ENCODE peak calls at places on chromosomes 6 and 20, in eight cellular contexts. V is NCI-H2081; F is C1 segment of cervical spinal cord; G is M059J; N is NCI-H1436; L is ovary; K is stimulated activated CD4-positive, alpha-beta T cell treated with anti-CD3 and anti-CD28 coated beads, Interleukin-1b, Interleukin-23, amount 100 ng/mL, for 48 hours; Z is activated T-helper 1 cell treated with anti-CD3 and anti-CD28 coated beads, Interleukin-12 subunit alpha, Interleukin-12 subunit beta, Interleukin-2, Interleukin-4 antibody, amounts not matched to agents 30 ng/mL and 10 ng/mL and 1 ng/mL, durations not matched to agents 14 hours and 24 hours and 36 hours. U is an unnamed sample.

GRCh38 chr6:164200071-164200470 is 785.6 kb downstream of the QKI start:
- DNase-seq in V (no peak), F (no peak), G (peak), N (no peak), L (no peak), K (no peak), Z (no peak), U (no peak)

GRCh38 chr20:33981964-33982363 is 11.7 kb upstream of the RALY start:
- DNase-seq in V (no peak), F (no peak), G (no peak), N (no peak), L (no peak), K (no peak), Z (no peak), U (no peak)

GRCh38 chr6:32882879-32883250 is 28.9 kb downstream of the PSMB9 start:
- DNase-seq in V (no peak), F (no peak), G (peak), N (no peak), L (no peak), K (no peak), Z (no peak), U (no peak)

GRCh38 chr6:168149015-168149414 is 70.0 kb upstream of the FRMD1 start:
- DNase-seq in V (no peak), F (no peak), G (no peak), N (no peak), L (no peak), K (no peak), Z (no peak), U (no peak)

GRCh38 chr6:36780517-36781210 is 58.6 kb downstream of the CPNE5 start:
- DNase-seq in V (no peak), F (no peak), G (no peak), N (no peak), L (no peak), K (no peak), Z (no peak), U (no peak)

GRCh38 chr6:57435475-57436163 is 118.2 kb downstream of the PRIM2 start:
- DNase-seq in V (no peak), F (no peak), G (no peak), N (no peak), L (no peak), K (no peak), Z (no peak), U (no peak)

GRCh38 chr20:1367479-1367878 is 25.4 kb downstream of the FKBP1A start:
- DNase-seq in V (no peak), F (no peak), G (no peak), N (no peak), L (no peak), K (no peak), Z (no peak), U (no peak)

GRCh38 chr20:19451591-19452295 is 239.3 kb downstream of the SLC24A3 start:
- DNase-seq in V (no peak), F (no peak), G (peak), N (no peak), L (no peak), K (no peak), Z (no peak), U (no peak)

GRCh38 chr6:137699036-137699683 is 167.9 kb upstream of the TNFAIP3 start:
- DNase-seq in V (no peak), F (no peak), G (peak), N (no peak), L (no peak), K (peak), Z (no peak), U (peak)

GRCh38 chr6:13794184-13794583 is 20.2 kb downstream of the MCUR1 start:
- DNase-seq in V (no peak), F (no peak), G (peak), N (peak), L (no peak), K (no peak), Z (peak), U (peak)

GRCh38 chr20:19099586-19100555 is 112.6 kb upstream of the SLC24A3 start:
- DNase-seq in V (no peak), F (no peak), G (peak), N (no peak), L (no peak), K (no peak), Z (no peak), U (no peak)

GRCh38 chr6:138569970-138570715 is 70.8 kb upstream of the NHSL1 start:
- DNase-seq in V (no peak), F (no peak), G (no peak), N (no peak), L (no peak), K (no peak), Z (no peak), U (no peak)

GRCh38 chr6:134523903-134524302 is 206.0 kb upstream of the SGK1 start:
- DNase-seq in V (no peak), F (no peak), G (no peak), N (no peak), L (no peak), K (peak), Z (no peak), U (no peak)

GRCh38 chr6:151365233-151365632 is 26.1 kb downstream of the ZBTB2 start:
- DNase-seq in V (no peak), F (no peak), G (no peak), N (no peak), L (no peak), K (no peak), Z (no peak), U (no peak)

GRCh38 chr6:170132561-170132991 is 158.3 kb downstream of the DLL1 start:
- DNase-seq in V (no peak), F (no peak), G (no peak), N (no peak), L (no peak), K (no peak), Z (no peak), U (peak)

GRCh38 chr6:125611573-125612399 is 137.6 kb upstream of the HEY2 start:
- DNase-seq in V (peak), F (no peak), G (peak), N (no peak), L (no peak), K (no peak), Z (no peak), U (no peak)

GRCh38 chr20:32017711-32018251 is 7.5 kb downstream of the CCM2L start:
- DNase-seq in V (peak), F (no peak), G (no peak), N (peak), L (no peak), K (peak), Z (no peak), U (peak)

GRCh38 chr6:110877154-110877564 is 2.6 kb downstream of the AMD1 start:
- DNase-seq in V (no peak), F (no peak), G (no peak), N (no peak), L (no peak), K (no peak), Z (no peak), U (no peak)

GRCh38 chr6:161103475-161103874 is 111.9 kb downstream of the MAP3K4 start:
- DNase-seq in V (no peak), F (no peak), G (no peak), N (no peak), L (no peak), K (no peak), Z (no peak), U (no peak)

GRCh38 chr20:11469795-11470495 is 447.7 kb upstream of the BTBD3 start:
- DNase-seq in V (no peak), F (no peak), G (no peak), N (no peak), L (no peak), K (no peak), Z (no peak), U (no peak)

GRCh38 chr6:17212541-17213371 is 68.4 kb upstream of the RBM24 start:
- DNase-seq in V (peak), F (no peak), G (no peak), N (no peak), L (no peak), K (no peak), Z (no peak), U (no peak)

GRCh38 chr6:52415917-52416628 is 4.1 kb upstream of the EFHC1 start:
- DNase-seq in V (no peak), F (no peak), G (peak), N (no peak), L (no peak), K (no peak), Z (no peak), U (no peak)

GRCh38 chr6:160927416-160927815 is 64.2 kb upstream of the MAP3K4 start:
- DNase-seq in V (no peak), F (no peak), G (no peak), N (no peak), L (no peak), K (no peak), Z (no peak), U (no peak)

GRCh38 chr6:39050453-39051112 is 2.0 kb downstream of the GLP1R start:
- DNase-seq in V (no peak), F (no peak), G (no peak), N (no peak), L (no peak), K (peak), Z (no peak), U (peak)

GRCh38 chr6:79378957-79379356 is 144.5 kb upstream of the HMGN3 start:
- DNase-seq in V (no peak), F (no peak), G (no peak), N (no peak), L (no peak), K (no peak), Z (no peak), U (no peak)

GRCh38 chr6:106513813-106514212 is 115.5 kb downstream of the RTN4IP1 start:
- DNase-seq in V (no peak), F (no peak), G (peak), N (no peak), L (no peak), K (no peak), Z (no peak), U (peak)

GRCh38 chr6:158835616-158836221 is 16.6 kb upstream of the EZR start:
- DNase-seq in V (no peak), F (no peak), G (no peak), N (no peak), L (peak), K (no peak), Z (no peak), U (no peak)

GRCh38 chr6:19368511-19368910 is 468.7 kb upstream of the ID4 start:
- DNase-seq in V (no peak), F (no peak), G (peak), N (no peak), L (no peak), K (no peak), Z (no peak), U (no peak)

GRCh38 chr6:31403283-31403989 is at the start of gene MICA:
- DNase-seq in V (peak), F (peak), G (peak), N (no peak), L (peak), K (peak), Z (peak), U (peak)

GRCh38 chr6:165308926-165309731 is at the start of gene C6orf118:
- DNase-seq in V (peak), F (no peak), G (peak), N (peak), L (peak), K (no peak), Z (no peak), U (no peak)

U was measured in activated CD4-positive, alpha-beta memory T cell treated with anti-CD3 and anti-CD28 coated beads for 36 hours.